ENCODE peak calls at places on chromosomes 13 and 19, in four cellular contexts. S is transverse colon, A is breast epithelium, V is GM12892. W is an unnamed sample.

GRCh38 chr13:33554919-33555791 is 262.8 kb upstream of the RFC3 start:
- DNase-seq in S (no peak), A (no peak), V (no peak), W (no peak)

GRCh38 chr13:43786766-43787517 is at the start of gene ENOX1:
- DNase-seq in S (peak), A (no peak), V (peak), W (peak)

GRCh38 chr19:23440791-23441190 is 45.5 kb upstream of the ZNF91 start:
- DNase-seq in S (no peak), A (no peak), V (no peak), W (no peak)

GRCh38 chr19:35549174-35549788 is 3.9 kb downstream of the TMEM147 start:
- DNase-seq in S (peak), A (no peak), V (peak), W (peak)

GRCh38 chr19:15919243-15919642 is 15.1 kb downstream of the CYP4F11 start:
- DNase-seq in S (no peak), A (no peak), V (no peak), W (no peak)

GRCh38 chr19:47765522-47766358 is 12.8 kb upstream of the SELENOW start:
- DNase-seq in S (peak), A (no peak), V (no peak), W (no peak)

GRCh38 chr19:3801412-3802096 is 15.4 kb upstream of the MATK start:
- DNase-seq in S (peak), A (peak), V (no peak), W (no peak)

GRCh38 chr19:45901432-45901903 is 945 bp downstream of the MYPOP start:
- DNase-seq in S (peak), A (no peak), V (no peak), W (no peak)

GRCh38 chr19:19510432-19510831 is 4.9 kb downstream of the TSSK6 start:
- DNase-seq in S (no peak), A (no peak), V (no peak), W (no peak)

GRCh38 chr19:38488096-38488495 is 54.6 kb downstream of the RYR1 start:
- DNase-seq in S (no peak), A (no peak), V (no peak), W (no peak)

GRCh38 chr19:4803736-4804695 is 12.5 kb downstream of the FEM1A start:
- DNase-seq in S (peak), A (no peak), V (peak), W (peak)

GRCh38 chr19:14333101-14333871 is 48.0 kb upstream of the ADGRE5 start:
- DNase-seq in S (peak), A (no peak), V (no peak), W (no peak)

GRCh38 chr13:65932587-65933239 is 1297.4 kb downstream of the PCDH9 start:
- DNase-seq in S (no peak), A (no peak), V (no peak), W (no peak)

GRCh38 chr13:72255908-72256307 is 388.9 kb upstream of the DACH1 start:
- DNase-seq in S (peak), A (no peak), V (no peak), W (no peak)

GRCh38 chr13:31046711-31047279 is 114.3 kb downstream of the TEX26 start:
- DNase-seq in S (peak), A (no peak), V (no peak), W (no peak)

GRCh38 chr13:108433976-108434375 is 164.5 kb downstream of the TNFSF13B start:
- DNase-seq in S (no peak), A (no peak), V (no peak), W (no peak)

GRCh38 chr13:53198017-53198416 is 169.4 kb downstream of the OLFM4 start:
- DNase-seq in S (no peak), A (no peak), V (no peak), W (no peak)

GRCh38 chr19:30878456-30878855 is 470.8 kb downstream of the TSHZ3 start:
- DNase-seq in S (no peak), A (no peak), V (no peak), W (no peak)

GRCh38 chr19:44891016-44891882 is at the start of gene TOMM40:
- DNase-seq in S (peak), A (no peak), V (no peak), W (no peak)

GRCh38 chr19:9827325-9828238 is at the start of gene UBL5:
- DNase-seq in S (peak), A (peak), V (peak), W (peak)

GRCh38 chr19:38079926-38080380 is 144.1 kb downstream of the DPF1 start:
- DNase-seq in S (no peak), A (no peak), V (peak), W (peak)

GRCh38 chr13:80117515-80117914 is 223.4 kb downstream of the SPRY2 start:
- DNase-seq in S (no peak), A (no peak), V (no peak), W (no peak)

GRCh38 chr19:19552811-19553210 is 14.7 kb downstream of the CILP2 start:
- DNase-seq in S (peak), A (no peak), V (peak), W (peak)

GRCh38 chr19:18274776-18275356 is 614 bp upstream of the IQCN start:
- DNase-seq in S (peak), A (peak), V (no peak), W (no peak)

GRCh38 chr19:17183271-17183757 is 31.8 kb upstream of the USE1 start:
- DNase-seq in S (no peak), A (no peak), V (no peak), W (no peak)

GRCh38 chr13:46660408-46660807 is 107.4 kb downstream of the LRCH1 start:
- DNase-seq in S (no peak), A (no peak), V (no peak), W (no peak)

GRCh38 chr19:11261902-11262839 is at the start of gene DOCK6:
- DNase-seq in S (peak), A (peak), V (no peak), W (peak)

GRCh38 chr13:97279913-97280312 is 57.8 kb downstream of the MBNL2 start:
- DNase-seq in S (no peak), A (no peak), V (no peak), W (no peak)

GRCh38 chr19:34667349-34668076 is 9.4 kb downstream of the SCGB2B2 start:
- DNase-seq in S (no peak), A (no peak), V (no peak), W (no peak)

GRCh38 chr13:94328336-94329041 is 151.0 kb downstream of the DCT start:
- DNase-seq in S (no peak), A (no peak), V (no peak), W (no peak)

GRCh38 chr13:95603887-95604533 is 40.5 kb downstream of the DZIP1 start:
- DNase-seq in S (peak), A (peak), V (no peak), W (no peak)

GRCh38 chr19:7888145-7888825 is at the start of gene LRRC8E:
- DNase-seq in S (peak), A (no peak), V (no peak), W (no peak)
- TF ChIP-seq POLR2A in S (peak), A (no peak), V (no peak), W (no peak)

GRCh38 chr13:113981201-113981605 is 7.3 kb upstream of the C13orf46 start:
- DNase-seq in S (peak), A (peak), V (no peak), W (no peak)
- TF ChIP-seq POLR2AphosphoS5 in S (peak), A (peak), V (no peak), W (no peak)

GRCh38 chr19:52570005-52570861 is at the start of gene ZNF701:
- DNase-seq in S (peak), A (peak), V (peak), W (peak)
- TF ChIP-seq POLR2A in S (peak), A (peak), V (peak), W (peak)

GRCh38 chr13:20525601-20526544 is at the start of gene CRYL1:
- DNase-seq in S (peak), A (peak), V (peak), W (peak)
- TF ChIP-seq POLR2AphosphoS5 in S (peak), A (peak), V (no peak), W (peak)